ENCODE peak calls at places on chromosome 9, in six cellular contexts. J, H, Q, Y, N and Z are unnamed samples.

GRCh38 chr9:105050296-105050695 is 122.3 kb upstream of the ABCA1 start:
- DNase-seq in H (no peak), Q (no peak), N (no peak), J (no peak), Y (no peak), Z (no peak)

GRCh38 chr9:75941577-75942311 is 51.3 kb downstream of the PCSK5 start:
- DNase-seq in H (no peak), Y (no peak), J (no peak), Q (no peak), N (no peak), Z (no peak)

GRCh38 chr9:114155967-114156294 is 594 bp downstream of the COL27A1 start:
- DNase-seq in H (no peak), N (no peak), Y (no peak), Q (no peak), J (no peak), Z (no peak)

GRCh38 chr9:69299316-69299715 is 25.7 kb upstream of the ENTREP1 start:
- DNase-seq in H (no peak), Y (no peak), J (no peak), N (no peak), Q (no peak), Z (no peak)

GRCh38 chr9:129476821-129477611 is 143.9 kb downstream of the C9orf50 start:
- DNase-seq in N (no peak), Y (no peak), Q (no peak), J (no peak), H (no peak), Z (no peak)

GRCh38 chr9:121286973-121287721 is 19.2 kb downstream of the GSN start:
- DNase-seq in H (peak; percentile 40), N (no peak), Q (peak; percentile 97), J (no peak), Y (no peak), Z (peak; percentile 97)

GRCh38 chr9:16526380-16526779 is 344.1 kb downstream of the BNC2 start:
- DNase-seq in J (no peak), H (no peak), N (no peak), Y (no peak), Q (peak; percentile 72), Z (no peak)

GRCh38 chr9:121498150-121498486 is 1.5 kb downstream of the GGTA1 start:
- DNase-seq in Y (no peak), Q (peak; percentile 82), J (peak; percentile 96), H (no peak), N (peak; percentile 66), Z (no peak)

GRCh38 chr9:124033348-124033747 is 21.8 kb downstream of the LHX2 start:
- DNase-seq in N (no peak), Q (no peak), J (no peak), Y (no peak), H (no peak), Z (no peak)

GRCh38 chr9:132651259-132651658 is 18.5 kb downstream of the DDX31 start:
- DNase-seq in N (peak; percentile 26), J (peak; percentile 43), Y (no peak), Q (peak; percentile 95), H (no peak), Z (no peak)

GRCh38 chr9:86075132-86075807 is 24.1 kb downstream of the GOLM1 start:
- DNase-seq in J (no peak), H (no peak), Y (no peak), Q (no peak), N (no peak), Z (no peak)

GRCh38 chr9:70111042-70111602 is 67.5 kb downstream of the MAMDC2 start:
- DNase-seq in J (peak; percentile 62), Q (peak; percentile 79), H (no peak), N (peak; percentile 88), Y (peak; percentile 30), Z (no peak)

GRCh38 chr9:129182625-129183494 is 4.8 kb upstream of the IER5L start:
- DNase-seq in H (no peak), N (no peak), Y (no peak), J (no peak), Q (peak; percentile 49), Z (no peak)

GRCh38 chr9:128152133-128152780 is 3.0 kb downstream of the LCN2 start:
- DNase-seq in Y (no peak), Q (no peak), N (no peak), H (no peak), J (no peak), Z (no peak)

GRCh38 chr9:131608469-131609115 is 63.3 kb downstream of the PRRT1B start:
- DNase-seq in H (no peak), N (no peak), Y (no peak), J (no peak), Q (peak; percentile 92), Z (peak; percentile 84)

GRCh38 chr9:127742435-127743088 is 7.5 kb upstream of the TOR2A start:
- DNase-seq in Q (peak; percentile 14), Y (no peak), N (no peak), J (peak; percentile 42), H (no peak), Z (no peak)

GRCh38 chr9:15622596-15622995 is 69.8 kb downstream of the CCDC171 start:
- DNase-seq in J (peak; percentile 23), Q (peak; percentile 38), H (no peak), Y (no peak), N (no peak), Z (no peak)

GRCh38 chr9:96344458-96345180 is 38.9 kb downstream of the SLC35D2 start:
- DNase-seq in J (no peak), N (no peak), Y (no peak), H (peak; percentile 41), Q (peak; percentile 97), Z (no peak)

GRCh38 chr9:112945620-112946208 is 55.0 kb upstream of the SLC46A2 start:
- DNase-seq in N (no peak), Q (no peak), Y (no peak), H (no peak), J (peak; percentile 9), Z (no peak)

GRCh38 chr9:27335088-27335487 is 38.1 kb upstream of the EQTN start:
- DNase-seq in N (no peak), Q (no peak), H (no peak), J (no peak), Y (no peak), Z (no peak)

GRCh38 chr9:129023036-129023907 is 4.9 kb downstream of the SH3GLB2 start:
- DNase-seq in H (no peak), N (no peak), J (no peak), Y (no peak), Q (peak; percentile 75), Z (no peak)

GRCh38 chr9:98356326-98356725 is 100.9 kb upstream of the TBC1D2 start:
- DNase-seq in Q (peak; percentile 27), Y (no peak), J (no peak), N (no peak), H (no peak), Z (no peak)

GRCh38 chr9:84141762-84142370 is 161.3 kb downstream of the RMI1 start:
- DNase-seq in N (peak; percentile 24), Y (no peak), J (no peak), H (no peak), Q (no peak), Z (no peak)

GRCh38 chr9:130772185-130772584 is 62.9 kb upstream of the ABL1 start:
- DNase-seq in H (no peak), Y (no peak), N (no peak), J (no peak), Q (no peak), Z (no peak)

GRCh38 chr9:105426657-105427056 is 21.2 kb upstream of the FSD1L start:
- DNase-seq in Y (no peak), J (no peak), H (no peak), N (no peak), Q (no peak), Z (no peak)